ENCODE peak calls at places on chromosomes 12 and 14, in ten cellular contexts. U is thyroid gland, A is heart right ventricle, D is tibial artery, C is right lobe of liver, Z is AG10803, R is fibroblast of mammary gland, G is transverse colon, F is heart left ventricle, T is choroid plexus epithelial cell. V is an unnamed sample.
A peak's percentile ranks its signal among the peaks of the same experiment; 100 is the strongest.

GRCh38 chr14:98189521-98189920 is 1082.5 kb downstream of the BCL11B start:
- DNase-seq in G (no peak), R (no peak), Z (no peak), D (no peak), F (no peak), U (no peak), C (no peak), T (no peak), A (no peak), V (no peak)

GRCh38 chr12:6062427-6063378 is 61.8 kb downstream of the VWF start:
- DNase-seq in R (peak; percentile 44), Z (peak; percentile 46), G (peak; percentile 58), T (peak; percentile 66), U (peak; percentile 49), F (peak; percentile 56), A (no peak), D (no peak), C (peak; percentile 68), V (no peak)

GRCh38 chr14:71586131-71586893 is 345.9 kb upstream of the RGS6 start:
- DNase-seq in A (no peak), G (no peak), U (peak; percentile 8), T (peak; percentile 77), F (no peak), D (peak; percentile 71), R (peak; percentile 48), Z (peak; percentile 71), C (no peak), V (peak; percentile 19)

GRCh38 chr12:79925492-79925891 is 9.4 kb downstream of the PPP1R12A start:
- DNase-seq in F (no peak), Z (no peak), A (no peak), C (no peak), U (no peak), G (no peak), T (peak; percentile 39), R (no peak), D (no peak), V (no peak)

GRCh38 chr12:4908694-4909396 is 860 bp upstream of the KCNA1 start:
- DNase-seq in F (no peak), C (no peak), D (no peak), G (no peak), U (peak; percentile 10), R (peak; percentile 44), T (no peak), Z (no peak), A (no peak), V (no peak)

GRCh38 chr12:78490841-78491240 is 373.7 kb upstream of the SYT1 start:
- DNase-seq in Z (peak; percentile 74), D (no peak), R (no peak), G (no peak), U (no peak), A (no peak), T (peak; percentile 12), C (no peak), F (no peak), V (no peak)

GRCh38 chr12:109538191-109538863 is 35.0 kb downstream of the MMAB start:
- DNase-seq in R (peak; percentile 24), F (no peak), Z (no peak), G (no peak), A (no peak), C (no peak), T (no peak), U (no peak), D (no peak), V (no peak)

GRCh38 chr12:54421175-54421872 is 2.3 kb upstream of the ITGA5 start:
- DNase-seq in C (no peak), A (peak; percentile 59), R (peak; percentile 93), D (peak; percentile 96), G (peak; percentile 62), U (no peak), F (peak; percentile 76), Z (no peak), T (no peak), V (no peak)

GRCh38 chr14:21902561-21903199 is 229.1 kb upstream of the OR4E1 start:
- DNase-seq in C (no peak), A (no peak), U (no peak), T (peak; percentile 9), Z (no peak), D (no peak), G (no peak), F (no peak), R (peak; percentile 5), V (no peak)
- H3K4me3 ChIP-seq in C (no peak overlapping the region), A (no peak overlapping the region), U (no peak overlapping the region), T (no peak overlapping the region), Z (no peak overlapping the region), D (no peak overlapping the region), G (no peak overlapping the region), F (no peak overlapping the region), R (no peak overlapping the region), V (no peak overlapping the region)

GRCh38 chr12:47777151-47777550 is 4.1 kb downstream of the SLC48A1 start:
- DNase-seq in Z (no peak), T (no peak), U (no peak), C (no peak), D (no peak), A (no peak), G (no peak), F (peak; percentile 28), R (no peak), V (no peak)

GRCh38 chr12:47777741-47778558 is 4.9 kb downstream of the SLC48A1 start:
- DNase-seq in F (peak; percentile 74), A (no peak), U (peak; percentile 73), G (no peak), R (no peak), T (no peak), Z (peak; percentile 39), C (no peak), D (no peak), V (no peak)

GRCh38 chr12:47779301-47779942 is 6.4 kb downstream of the SLC48A1 start:
- DNase-seq in T (peak; percentile 91), C (peak; percentile 88), Z (peak; percentile 81), R (peak; percentile 81), D (peak; percentile 93), F (peak; percentile 84), U (peak; percentile 89), A (peak; percentile 91), G (peak; percentile 91), V (peak; percentile 34)

GRCh38 chr12:47779943-47780504 is 7.0 kb downstream of the SLC48A1 start:
- DNase-seq in R (no peak), Z (no peak), C (no peak), F (no peak), T (no peak), D (no peak), U (no peak), G (no peak), A (no peak), V (no peak)

GRCh38 chr12:47778842-47779241 is 5.8 kb downstream of the SLC48A1 start:
- DNase-seq in C (no peak), Z (no peak), G (no peak), R (no peak), F (no peak), U (no peak), D (no peak), T (no peak), A (no peak), V (no peak)
- H3K4me3 ChIP-seq in C (no peak overlapping the region), Z (no peak overlapping the region), G (no peak overlapping the region), R (no peak overlapping the region), F (no peak overlapping the region), U (no peak overlapping the region), D (no peak overlapping the region), T (no peak overlapping the region), A (no peak overlapping the region), V (no peak overlapping the region)

GRCh38 chr12:1531654-1532366 is 62.6 kb downstream of the FBXL14 start:
- DNase-seq in R (no peak), A (no peak), F (no peak), U (no peak), T (no peak), G (no peak), Z (no peak), C (no peak), D (peak; percentile 63), V (no peak)
- H3K4me3 ChIP-seq in R (peak overlapping the region; percentile 79), A (no peak overlapping the region), F (peak overlapping the region; percentile 61), U (peak overlapping the region; percentile 42), T (peak overlapping the region; percentile 66), G (no peak overlapping the region), Z (peak overlapping the region; percentile 75), C (no peak overlapping the region), D (peak overlapping the region; percentile 55), V (peak overlapping the region; percentile 67)

GRCh38 chr12:106580671-106581508 is 1.9 kb upstream of the RFX4 start:
- DNase-seq in F (no peak), Z (no peak), D (no peak), A (no peak), U (no peak), G (no peak), R (no peak), T (no peak), C (no peak), V (no peak)
- H3K4me3 ChIP-seq in F (peak overlapping the region; percentile 28), Z (no peak overlapping the region), D (no peak overlapping the region), A (no peak overlapping the region), U (peak overlapping the region; percentile 10), G (no peak overlapping the region), R (no peak overlapping the region), T (no peak overlapping the region), C (no peak overlapping the region), V (no peak overlapping the region)

GRCh38 chr12:15682826-15683225 is 106.4 kb downstream of the EPS8 start:
- DNase-seq in Z (no peak), C (no peak), R (peak; percentile 24), U (no peak), T (peak; percentile 58), F (no peak), G (no peak), D (no peak), A (no peak), V (no peak)

GRCh38 chr12:15679146-15679545 is 110.0 kb downstream of the EPS8 start:
- DNase-seq in D (no peak), Z (peak; percentile 85), A (no peak), G (no peak), F (no peak), T (peak; percentile 64), R (peak; percentile 73), U (no peak), C (no peak), V (no peak)

GRCh38 chr12:15677207-15677606 is 112.0 kb downstream of the EPS8 start:
- DNase-seq in A (no peak), R (no peak), C (no peak), G (no peak), T (peak; percentile 89), D (no peak), F (no peak), Z (no peak), U (no peak), V (no peak)

GRCh38 chr12:15677696-15678095 is 111.5 kb downstream of the EPS8 start:
- DNase-seq in T (no peak), A (no peak), G (no peak), Z (no peak), R (no peak), D (no peak), U (no peak), C (no peak), F (no peak), V (no peak)
- H3K4me3 ChIP-seq in T (no peak overlapping the region), A (no peak overlapping the region), G (no peak overlapping the region), Z (no peak overlapping the region), R (no peak overlapping the region), D (no peak overlapping the region), U (no peak overlapping the region), C (no peak overlapping the region), F (no peak overlapping the region), V (no peak overlapping the region)